ENCODE peak calls at places on chromosomes 13 and 19, in nine cellular contexts. S, Y, Q, D, V, R, W, H and I are unnamed samples.

GRCh38 chr19:34480971-34481821 is at the start of gene WTIP:
- DNase-seq in S (peak; percentile 87), Y (peak; percentile 80), Q (peak; percentile 74), D (no peak), V (peak; percentile 86), R (peak; percentile 78), W (peak; percentile 67), H (peak; percentile 75), I (peak; percentile 84)

GRCh38 chr13:35378939-35379338 is 97.5 kb downstream of the MAB21L1 start:
- DNase-seq in S (no peak), Y (no peak), Q (no peak), D (no peak), V (no peak), R (no peak), W (no peak), H (no peak), I (no peak)

GRCh38 chr13:77507931-77508776 is 27.4 kb upstream of the SCEL start:
- DNase-seq in S (no peak), Y (no peak), Q (peak; percentile 66), D (no peak), V (no peak), R (no peak), W (peak; percentile 52), H (no peak), I (no peak)

GRCh38 chr13:106498571-106498970 is 36.9 kb downstream of the EFNB2 start:
- DNase-seq in S (no peak), Y (no peak), Q (no peak), D (no peak), V (no peak), R (no peak), W (no peak), H (no peak), I (no peak)

GRCh38 chr19:39436350-39436716 is 584 bp upstream of the RPS16 start:
- DNase-seq in S (no peak), Y (no peak), Q (no peak), D (no peak), V (no peak), R (no peak), W (no peak), H (no peak), I (no peak)

GRCh38 chr13:46392967-46393366 is 5.9 kb upstream of the RUBCNL start:
- DNase-seq in S (no peak), Y (no peak), Q (no peak), D (no peak), V (no peak), R (no peak), W (no peak), H (no peak), I (no peak)

GRCh38 chr19:14322889-14323463 is 58.3 kb upstream of the ADGRE5 start:
- DNase-seq in S (no peak), Y (no peak), Q (no peak), D (no peak), V (no peak), R (no peak), W (no peak), H (no peak), I (no peak)

GRCh38 chr13:99322297-99323103 is 15.3 kb upstream of the GPR183 start:
- DNase-seq in S (no peak), Y (peak; percentile 38), Q (no peak), D (no peak), V (no peak), R (no peak), W (peak; percentile 87), H (no peak), I (no peak)

GRCh38 chr19:55656552-55656951 is 1.7 kb downstream of the U2AF2 start:
- DNase-seq in S (no peak), Y (no peak), Q (no peak), D (no peak), V (no peak), R (no peak), W (no peak), H (no peak), I (no peak)

GRCh38 chr19:55653651-55654322 is 1.0 kb upstream of the U2AF2 start:
- DNase-seq in S (peak; percentile 97), Y (peak; percentile 99), Q (peak; percentile 96), D (peak; percentile 98), V (peak; percentile 98), R (peak; percentile 98), W (peak; percentile 99), H (peak; percentile 98), I (peak; percentile 97)

GRCh38 chr19:55654323-55654832 is 457 bp upstream of the U2AF2 start:
- DNase-seq in S (peak; percentile 99), Y (peak; percentile 98), Q (peak; percentile 99), D (peak; percentile 99), V (peak; percentile 100), R (peak; percentile 99), W (peak; percentile 99), H (peak; percentile 98), I (peak; percentile 99)

GRCh38 chr19:55655648-55656040 is 809 bp downstream of the U2AF2 start:
- DNase-seq in S (no peak), Y (no peak), Q (no peak), D (no peak), V (no peak), R (no peak), W (no peak), H (no peak), I (no peak)

DNA sequence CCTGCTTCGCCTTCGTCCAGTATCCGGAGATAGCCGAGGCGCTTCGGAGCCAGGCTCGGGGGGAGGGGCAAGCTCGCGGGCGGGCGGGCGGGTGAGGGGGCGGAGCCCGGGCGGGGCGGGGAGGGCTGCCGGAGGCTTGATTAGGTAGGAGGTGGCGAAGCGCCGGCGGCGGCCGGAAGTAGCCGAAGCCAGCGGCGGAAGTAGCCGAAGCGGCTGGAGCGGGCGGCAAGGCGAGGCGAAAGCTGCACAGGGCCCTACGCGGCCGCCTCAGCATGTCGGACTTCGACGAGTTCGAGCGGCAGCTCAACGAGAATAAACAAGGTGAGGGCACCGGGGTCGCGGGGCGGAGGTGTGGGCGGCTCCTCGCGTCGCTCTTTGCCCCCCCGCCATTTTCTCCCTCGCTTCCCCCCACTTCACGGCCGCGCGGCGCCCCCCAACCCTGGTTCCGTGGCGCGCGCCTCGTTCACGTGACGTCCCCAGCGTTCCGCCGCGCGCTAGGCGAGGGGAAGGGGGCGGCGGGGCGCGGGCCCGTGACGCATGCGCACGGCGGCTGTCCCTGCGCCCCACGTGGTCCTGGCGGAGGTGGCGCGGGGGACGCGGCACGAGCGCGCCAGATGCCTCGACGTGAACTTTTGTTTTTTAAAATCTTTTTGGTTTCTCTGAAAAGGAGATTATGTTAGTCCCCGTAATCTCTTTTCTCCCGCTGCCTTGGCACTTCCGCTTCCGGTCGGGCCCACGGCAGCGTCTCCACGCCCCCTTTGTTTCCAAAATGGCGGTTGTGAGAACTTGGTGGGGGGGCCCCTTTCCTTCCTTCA is at the start of gene U2AF2:
- DNase-seq in S (peak; percentile 97), Y (peak; percentile 80), Q (peak; percentile 90), D (peak; percentile 95), V (peak; percentile 96), R (peak; percentile 96), W (peak; percentile 86), H (peak; percentile 94), I (peak; percentile 98)
- TF ChIP-seq CTCF in S (no peak), Y (no peak), Q (no peak), D (no peak), V (no peak), R (no peak), W (peak; percentile 17), H (no peak), I (no peak)

GRCh38 chr13:114151031-114151430 is 18.6 kb upstream of the RASA3 start:
- DNase-seq in S (no peak), Y (no peak), Q (peak; percentile 27), D (no peak), V (no peak), R (peak; percentile 44), W (no peak), H (no peak), I (no peak)

GRCh38 chr13:114149774-114150740 is 17.6 kb upstream of the RASA3 start:
- DNase-seq in S (no peak), Y (no peak), Q (peak; percentile 24), D (no peak), V (no peak), R (no peak), W (no peak), H (no peak), I (no peak)

GRCh38 chr13:114152831-114153371 is 20.5 kb upstream of the RASA3 start:
- DNase-seq in S (no peak), Y (peak; percentile 36), Q (peak; percentile 38), D (no peak), V (no peak), R (no peak), W (no peak), H (peak; percentile 36), I (no peak)

GRCh38 chr13:114152285-114152645 is 19.8 kb upstream of the RASA3 start:
- DNase-seq in S (no peak), Y (no peak), Q (peak; percentile 34), D (no peak), V (no peak), R (no peak), W (no peak), H (no peak), I (no peak)

DNA sequence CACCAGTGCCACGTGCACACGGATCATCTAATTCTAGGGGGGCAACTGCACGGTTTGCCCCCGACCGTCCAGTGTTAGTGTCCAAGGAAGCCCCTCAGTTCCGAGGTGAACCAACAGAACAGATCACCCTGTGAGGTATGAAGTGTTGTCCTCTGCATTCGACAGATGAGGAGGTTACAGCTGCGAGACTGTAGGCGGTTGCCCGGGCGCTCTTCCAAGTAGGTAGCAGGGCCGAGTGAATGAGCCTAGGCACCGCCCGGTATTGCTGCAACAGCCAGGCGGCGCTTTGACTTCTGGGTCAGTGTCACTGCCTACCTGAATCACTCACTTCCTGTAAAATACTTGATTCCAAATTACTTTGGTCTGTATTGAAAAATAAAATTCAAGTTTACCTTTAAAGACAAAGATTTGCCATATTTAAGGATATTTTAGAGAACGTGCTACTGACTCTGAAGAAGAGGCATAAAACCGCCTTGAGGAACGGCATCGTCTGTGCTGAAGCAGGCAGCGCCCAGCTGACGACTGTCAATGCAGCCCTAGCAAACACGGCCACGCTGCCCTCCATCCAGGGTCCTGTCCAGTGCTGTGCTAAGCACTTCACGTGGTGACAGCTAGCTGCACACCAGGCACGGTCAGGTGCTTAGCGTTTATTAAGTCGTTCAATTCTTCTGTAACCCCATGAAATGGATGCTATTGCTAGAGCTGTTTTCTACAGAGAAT is 19.3 kb upstream of the RASA3 start:
- DNase-seq in S (no peak), Y (no peak), Q (peak; percentile 81), D (peak; percentile 57), V (no peak), R (peak; percentile 80), W (no peak), H (no peak), I (no peak)
- TF ChIP-seq CTCF in S (no peak), Y (no peak), Q (peak; percentile 31), D (no peak), V (no peak), R (no peak), W (no peak), H (no peak), I (no peak)

DNA sequence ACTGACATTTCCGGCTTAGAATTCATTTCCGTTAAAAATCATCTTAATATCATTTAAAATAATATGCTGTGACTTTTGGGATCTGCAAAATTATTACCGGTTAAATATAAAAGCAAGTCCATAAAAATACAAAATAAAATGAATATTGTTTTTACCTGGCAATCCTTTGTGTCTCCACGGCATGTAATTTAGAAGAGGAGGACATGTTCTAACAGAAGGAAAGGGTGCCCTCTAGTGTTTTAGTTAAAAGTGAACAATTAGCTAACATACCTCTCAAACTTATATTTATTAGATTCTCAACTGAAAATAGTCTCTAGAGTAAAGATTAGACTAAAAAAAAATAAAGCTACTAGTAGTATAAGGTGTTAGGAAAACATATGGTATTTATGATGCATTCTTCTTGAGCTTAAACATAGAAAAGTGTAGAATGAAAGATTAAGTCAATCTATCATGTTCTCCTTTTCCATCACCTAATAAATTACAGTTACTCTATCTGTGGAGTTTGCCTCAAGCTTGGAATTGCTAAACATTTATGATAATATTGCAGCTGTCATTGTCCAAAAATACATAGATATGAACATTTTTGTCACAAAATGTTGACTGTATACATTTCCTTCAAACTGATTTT is 676.7 kb upstream of the SPRY2 start:
- DNase-seq in S (no peak), Y (no peak), Q (no peak), D (no peak), V (no peak), R (no peak), W (peak; percentile 30), H (no peak), I (no peak)
- TF ChIP-seq CTCF in S (peak; percentile 78), Y (peak; percentile 45), Q (peak; percentile 69), D (no peak), V (peak; percentile 58), R (peak; percentile 50), W (peak; percentile 80), H (peak; percentile 83), I (peak; percentile 68)

GRCh38 chr13:114146629-114147028 is 14.2 kb upstream of the RASA3 start:
- DNase-seq in S (no peak), Y (no peak), Q (peak; percentile 43), D (no peak), V (no peak), R (no peak), W (no peak), H (no peak), I (peak; percentile 53)
- TF ChIP-seq CTCF in S (peak; percentile 38), Y (no peak), Q (no peak), D (peak; percentile 17), V (no peak), R (no peak), W (no peak), H (no peak), I (no peak)